ENCODE peak calls at places on chromosomes 3 and 15, in eight cellular contexts. T, D, H, M, L, V, E and J are unnamed samples.
A peak's percentile ranks its signal among the peaks of the same experiment; 100 is the strongest.

GRCh38 chr3:20280257-20280656 is 94.3 kb upstream of the SGO1 start:
- DNase-seq in T (no peak), H (no peak), V (no peak), M (no peak), E (peak; percentile 61), L (no peak), D (no peak), J (no peak)

GRCh38 chr3:79187441-79187840 is 580.4 kb downstream of the ROBO1 start:
- DNase-seq in H (no peak), D (no peak), L (no peak), T (no peak), E (no peak), M (no peak), V (no peak), J (no peak)

GRCh38 chr15:33292718-33293307 is 18.0 kb upstream of the RYR3 start:
- DNase-seq in E (peak; percentile 60), L (peak; percentile 42), T (peak; percentile 51), M (peak; percentile 48), H (no peak), V (peak; percentile 44), D (peak; percentile 24), J (peak; percentile 41)

GRCh38 chr3:127365383-127365782 is 77.5 kb upstream of the PRR20G start:
- DNase-seq in D (no peak), E (no peak), V (no peak), T (no peak), L (no peak), M (no peak), H (no peak), J (no peak)

GRCh38 chr3:42979044-42979962 is at the start of gene GASK1A:
- DNase-seq in E (peak; percentile 55), T (peak; percentile 27), M (no peak), D (no peak), H (peak; percentile 8), L (peak; percentile 75), V (peak; percentile 36), J (no peak)

GRCh38 chr15:59885832-59886231 is 118.3 kb upstream of the FOXB1 start:
- DNase-seq in T (no peak), M (no peak), L (no peak), V (no peak), D (no peak), H (no peak), E (peak; percentile 2), J (peak; percentile 95)

GRCh38 chr15:78003539-78004008 is 73.9 kb downstream of the TBC1D2B start:
- DNase-seq in V (no peak), T (no peak), E (no peak), L (no peak), M (no peak), D (no peak), H (no peak), J (no peak)

GRCh38 chr3:190338717-190339116 is 16.5 kb upstream of the CLDN1 start:
- DNase-seq in H (no peak), L (no peak), V (no peak), M (no peak), E (no peak), D (peak; percentile 19), T (no peak), J (peak; percentile 96)

GRCh38 chr3:50138266-50139230 is 16.6 kb upstream of the SEMA3F start:
- DNase-seq in H (no peak), E (peak; percentile 31), D (no peak), M (no peak), T (no peak), L (no peak), V (no peak), J (no peak)